ENCODE peak calls at places on chromosomes 6 and 20, in ten cellular contexts. M, D, B, E, I, X, Q, W, L and J are unnamed samples. For H3K4me1 and H3K27me3, the result is how much of the 10 kb centered on the place peaks cover.

GRCh38 chr20:19802492-19803158 is 44.6 kb downstream of the RIN2 start:
- DNase-seq in M (no peak), D (peak), B (peak), E (no peak), I (no peak), X (no peak), Q (no peak), W (peak), L (no peak), J (no peak)

GRCh38 chr20:49727473-49727872 is 13.8 kb upstream of the B4GALT5 start:
- DNase-seq in M (no peak), D (no peak), B (no peak), E (no peak), I (no peak), X (no peak), Q (no peak), W (no peak), L (no peak), J (no peak)

GRCh38 chr6:157517601-157518359 is 136.8 kb downstream of the ZDHHC14 start:
- DNase-seq in M (no peak), D (no peak), B (no peak), E (no peak), I (no peak), X (no peak), Q (no peak), W (no peak), L (no peak), J (no peak)

GRCh38 chr6:158705386-158706126 is 55.7 kb downstream of the SYTL3 start:
- DNase-seq in M (no peak), D (no peak), B (no peak), E (no peak), I (no peak), X (no peak), Q (no peak), W (no peak), L (no peak), J (no peak)

GRCh38 chr20:52103469-52103910 is 88.1 kb downstream of the ZFP64 start:
- DNase-seq in M (no peak), D (no peak), B (no peak), E (no peak), I (no peak), X (peak), Q (no peak), W (peak), L (peak), J (no peak)

GRCh38 chr6:133394630-133395029 is 153.5 kb downstream of the EYA4 start:
- DNase-seq in M (no peak), D (no peak), B (no peak), E (no peak), I (no peak), X (no peak), Q (no peak), W (no peak), L (no peak), J (no peak)

GRCh38 chr20:38579921-38580320 is 1.1 kb upstream of the ADIG start:
- DNase-seq in M (no peak), D (no peak), B (no peak), E (no peak), I (no peak), X (no peak), Q (no peak), W (no peak), L (no peak), J (no peak)

GRCh38 chr6:147201885-147202515 is 2.2 kb upstream of the STXBP5 start:
- DNase-seq in M (no peak), D (no peak), B (peak), E (peak), I (no peak), X (no peak), Q (no peak), W (peak), L (no peak), J (peak)

GRCh38 chr6:165663736-165664552 is 903 bp upstream of the PDE10A start:
- DNase-seq in M (no peak), D (peak), B (no peak), E (peak), I (peak), X (peak), Q (no peak), W (peak), L (no peak), J (no peak)

GRCh38 chr6:70112686-70113570 is 190.0 kb downstream of the COL9A1 start:
- DNase-seq in M (no peak), D (no peak), B (no peak), E (no peak), I (no peak), X (no peak), Q (no peak), W (no peak), L (no peak), J (no peak)

GRCh38 chr6:14211596-14211961 is 94.0 kb downstream of the CD83 start:
- DNase-seq in M (no peak), D (peak), B (no peak), E (peak), I (peak), X (peak), Q (peak), W (peak), L (peak), J (peak)

GRCh38 chr6:136181858-136182257 is 68.3 kb downstream of the MTFR2 start:
- DNase-seq in M (no peak), D (peak), B (no peak), E (no peak), I (no peak), X (no peak), Q (no peak), W (no peak), L (no peak), J (no peak)

GRCh38 chr6:2857580-2858337 is 16.1 kb upstream of the SERPINB1 start:
- DNase-seq in M (peak), D (no peak), B (peak), E (peak), I (peak), X (no peak), Q (no peak), W (no peak), L (no peak), J (peak)

DNA sequence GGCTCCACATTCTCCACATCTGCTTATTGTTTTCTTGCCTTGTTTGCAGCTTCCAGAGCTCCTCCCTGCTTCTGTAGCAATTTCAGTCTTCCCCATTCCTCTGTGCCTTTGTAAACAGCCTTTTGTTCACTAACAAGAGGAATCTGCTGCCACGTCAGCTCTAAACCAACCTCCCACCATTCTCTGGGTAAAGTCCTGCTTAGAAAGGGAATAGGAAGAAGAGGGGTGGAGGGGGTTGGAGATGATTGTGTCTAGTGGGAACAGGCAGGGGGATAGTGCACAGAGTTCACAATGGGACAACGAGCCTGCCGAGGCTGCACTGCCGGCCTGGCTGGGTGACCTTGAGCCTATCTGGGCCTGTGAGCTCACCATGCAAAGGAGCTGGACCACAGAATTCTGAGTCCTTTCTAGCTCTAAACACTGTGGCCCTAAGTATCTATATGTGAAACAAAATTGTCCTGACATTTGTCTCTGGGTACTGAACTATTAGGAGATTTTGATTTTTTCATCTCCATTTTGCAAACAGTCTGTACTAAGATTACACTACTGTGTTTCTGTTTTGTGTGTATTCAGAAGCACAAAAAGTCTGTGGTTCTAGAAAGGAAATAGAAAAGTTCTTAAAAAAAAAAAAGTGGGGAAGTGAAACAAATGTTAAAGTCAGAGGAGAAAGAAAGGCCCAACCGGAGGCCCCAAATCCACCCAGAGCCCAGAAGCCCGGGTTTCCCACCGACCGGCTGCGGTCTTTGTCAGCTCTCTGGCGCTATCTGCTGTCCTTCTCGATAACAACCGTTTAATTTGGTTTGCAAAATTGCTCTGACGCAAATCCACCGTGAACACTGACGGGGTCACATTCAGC is 1.4 kb upstream of the PRND start:
- DNase-seq in M (peak), D (peak), B (peak), E (peak), I (peak), X (peak), Q (peak), W (peak), L (peak), J (peak)
- H3K4me3 ChIP-seq in M (no peak), D (no peak), B (no peak), E (no peak), I (no peak), X (no peak), Q (no peak), W (no peak), L (no peak), J (no peak)

GRCh38 chr6:44428682-44429081 is 41.2 kb downstream of the CDC5L start:
- DNase-seq in M (no peak), D (no peak), B (no peak), E (no peak), I (no peak), X (no peak), Q (no peak), W (peak), L (no peak), J (no peak)

GRCh38 chr6:44432227-44432626 is 44.7 kb downstream of the CDC5L start:
- DNase-seq in M (no peak), D (no peak), B (no peak), E (no peak), I (no peak), X (no peak), Q (no peak), W (no peak), L (no peak), J (no peak)

GRCh38 chr6:44432726-44433125 is 45.2 kb downstream of the CDC5L start:
- DNase-seq in M (no peak), D (no peak), B (no peak), E (no peak), I (no peak), X (no peak), Q (no peak), W (no peak), L (no peak), J (no peak)

GRCh38 chr6:44431118-44431725 is 43.7 kb downstream of the CDC5L start:
- DNase-seq in M (no peak), D (peak), B (peak), E (no peak), I (no peak), X (peak), Q (no peak), W (peak), L (no peak), J (peak)

DNA sequence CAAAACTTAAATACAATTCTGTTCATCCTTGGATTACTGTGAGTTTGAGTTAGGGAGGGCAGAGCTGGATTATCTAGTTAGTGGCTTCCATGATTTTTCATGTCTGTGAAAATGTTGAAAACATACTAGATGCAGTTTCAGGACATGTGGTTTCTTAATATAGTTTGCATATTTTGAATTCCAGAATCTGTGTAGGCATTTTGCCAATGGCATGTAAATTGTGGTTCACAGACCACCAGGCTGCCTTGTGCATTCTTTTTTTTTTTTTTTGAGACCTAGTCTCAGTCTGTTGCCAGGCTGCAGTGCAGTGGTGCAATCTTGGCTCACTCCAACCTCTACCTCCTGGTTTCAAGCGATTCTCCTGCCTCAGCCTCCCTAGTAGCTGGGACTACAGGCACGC is 42.8 kb downstream of the CDC5L start:
- DNase-seq in M (no peak), D (no peak), B (no peak), E (no peak), I (no peak), X (peak), Q (no peak), W (no peak), L (no peak), J (no peak)
- H3K4me1 ChIP-seq in M (under half), D (under half), B (under half), E (under half), I (under half), X (under half), Q (under half), W (under half), L (under half), J (under half)

GRCh38 chr6:15755555-15755954 is 92.7 kb upstream of the DTNBP1 start:
- DNase-seq in M (no peak), D (no peak), B (no peak), E (no peak), I (no peak), X (peak), Q (no peak), W (peak), L (no peak), J (no peak)

GRCh38 chr6:15751721-15752350 is 89.0 kb upstream of the DTNBP1 start:
- DNase-seq in M (no peak), D (no peak), B (no peak), E (no peak), I (no peak), X (no peak), Q (no peak), W (peak), L (no peak), J (no peak)

GRCh38 chr6:15752820-15753219 is 90.0 kb upstream of the DTNBP1 start:
- DNase-seq in M (no peak), D (peak), B (no peak), E (no peak), I (no peak), X (peak), Q (no peak), W (peak), L (no peak), J (peak)

GRCh38 chr6:15754035-15754705 is 91.3 kb upstream of the DTNBP1 start:
- DNase-seq in M (no peak), D (no peak), B (no peak), E (no peak), I (no peak), X (peak), Q (no peak), W (peak), L (no peak), J (peak)

DNA sequence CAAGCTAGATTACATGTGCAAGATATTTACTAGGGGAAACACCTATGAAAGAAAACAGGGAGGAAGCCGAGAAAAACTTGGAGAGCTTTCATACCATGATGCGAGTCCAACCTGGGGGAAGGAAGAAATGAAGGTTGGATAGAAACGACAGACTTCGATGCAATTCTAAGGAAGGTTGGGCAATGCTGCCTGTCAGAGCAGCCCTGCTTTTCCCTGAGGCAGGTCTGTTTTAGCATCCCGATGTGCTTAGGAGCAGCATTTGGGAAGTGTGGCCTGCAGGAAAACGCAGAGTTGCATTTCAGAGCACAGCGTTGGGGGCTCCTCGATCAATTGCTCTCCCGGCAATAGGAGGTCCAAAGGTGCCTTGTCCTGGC is 91.9 kb upstream of the DTNBP1 start:
- DNase-seq in M (no peak), D (no peak), B (no peak), E (no peak), I (no peak), X (no peak), Q (no peak), W (no peak), L (no peak), J (no peak)
- H3K27me3 ChIP-seq in M (under half), D (under half), B (under half), E (under half), I (under half), X (under half), Q (under half), W (under half), L (under half), J (under half)

GRCh38 chr20:14913896-14914295 is 576.5 kb upstream of the FLRT3 start:
- DNase-seq in M (no peak), D (no peak), B (no peak), E (no peak), I (no peak), X (no peak), Q (no peak), W (no peak), L (no peak), J (no peak)
- H3K4me3 ChIP-seq in M (no peak), D (no peak), B (no peak), E (no peak), I (no peak), X (no peak), Q (no peak), W (no peak), L (no peak), J (no peak)

DNA sequence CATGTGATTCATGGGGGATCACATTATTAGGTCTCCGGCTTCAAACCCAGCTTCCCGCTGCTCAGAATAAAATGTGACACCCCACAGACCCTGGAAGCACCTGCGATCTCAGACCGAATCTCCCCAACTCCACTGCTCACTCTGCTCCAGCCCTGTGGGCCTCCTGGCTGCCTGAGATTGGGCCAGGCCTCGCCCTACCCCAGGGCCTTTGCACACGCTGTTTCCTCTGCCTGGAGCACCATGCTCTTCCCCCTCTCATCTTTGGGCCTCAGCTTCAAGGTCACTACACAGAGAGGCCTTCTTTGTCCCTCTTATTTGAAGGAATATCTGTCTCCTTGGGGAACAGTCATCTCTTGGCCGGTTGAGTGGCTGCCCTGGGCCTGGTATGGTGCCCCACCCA is 48.8 kb downstream of the RBM38 start:
- DNase-seq in M (no peak), D (no peak), B (no peak), E (no peak), I (no peak), X (no peak), Q (no peak), W (no peak), L (no peak), J (no peak)
- H3K4me1 ChIP-seq in M (under half), D (half or more), B (half or more), E (under half), I (under half), X (under half), Q (under half), W (under half), L (under half), J (under half)

GRCh38 chr20:64091340-64091739 is 7.1 kb upstream of the LKAAEAR1 start:
- DNase-seq in M (no peak), D (no peak), B (no peak), E (no peak), I (no peak), X (no peak), Q (no peak), W (no peak), L (no peak), J (no peak)
- H3K27me3 ChIP-seq in M (under half), D (under half), B (under half), E (under half), I (under half), X (under half), Q (under half), W (under half), L (under half), J (under half)

DNA sequence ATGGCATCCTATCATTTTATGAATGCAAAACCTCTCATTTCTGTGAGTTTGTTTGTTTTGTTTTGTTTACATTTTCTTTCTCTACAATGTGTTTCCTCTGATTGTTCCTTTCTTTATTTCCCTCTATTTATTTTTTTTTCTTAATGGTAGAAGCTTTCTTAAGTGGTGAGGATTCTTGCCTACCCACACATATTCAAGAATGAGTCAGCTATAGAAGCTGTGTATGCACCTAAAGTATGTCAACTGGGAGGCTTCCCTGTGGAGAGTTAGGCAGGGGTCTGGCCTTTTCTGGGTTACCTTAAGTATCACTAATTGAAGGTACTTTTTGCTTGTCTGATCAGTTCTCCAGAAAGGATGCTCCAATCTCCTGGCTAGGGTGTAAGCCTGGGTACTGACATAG is 354.0 kb downstream of the ESR1 start:
- DNase-seq in M (no peak), D (no peak), B (no peak), E (no peak), I (no peak), X (peak), Q (no peak), W (peak), L (no peak), J (no peak)
- H3K4me3 ChIP-seq in M (no peak), D (no peak), B (no peak), E (no peak), I (no peak), X (no peak), Q (no peak), W (no peak), L (no peak), J (no peak)

GRCh38 chr6:139153876-139154275 is 19.0 kb downstream of the HECA start:
- DNase-seq in M (no peak), D (no peak), B (no peak), E (no peak), I (no peak), X (peak), Q (no peak), W (peak), L (no peak), J (no peak)
- H3K4me1 ChIP-seq in M (half or more), D (under half), B (under half), E (half or more), I (half or more), X (under half), Q (half or more), W (under half), L (under half), J (under half)

GRCh38 chr6:29554764-29555163 is 4.8 kb downstream of the UBD start:
- DNase-seq in M (no peak), D (no peak), B (no peak), E (no peak), I (no peak), X (no peak), Q (no peak), W (no peak), L (no peak), J (no peak)
- H3K27me3 ChIP-seq in M (under half), D (half or more), B (under half), E (half or more), I (under half), X (under half), Q (under half), W (under half), L (under half), J (under half)

DNA sequence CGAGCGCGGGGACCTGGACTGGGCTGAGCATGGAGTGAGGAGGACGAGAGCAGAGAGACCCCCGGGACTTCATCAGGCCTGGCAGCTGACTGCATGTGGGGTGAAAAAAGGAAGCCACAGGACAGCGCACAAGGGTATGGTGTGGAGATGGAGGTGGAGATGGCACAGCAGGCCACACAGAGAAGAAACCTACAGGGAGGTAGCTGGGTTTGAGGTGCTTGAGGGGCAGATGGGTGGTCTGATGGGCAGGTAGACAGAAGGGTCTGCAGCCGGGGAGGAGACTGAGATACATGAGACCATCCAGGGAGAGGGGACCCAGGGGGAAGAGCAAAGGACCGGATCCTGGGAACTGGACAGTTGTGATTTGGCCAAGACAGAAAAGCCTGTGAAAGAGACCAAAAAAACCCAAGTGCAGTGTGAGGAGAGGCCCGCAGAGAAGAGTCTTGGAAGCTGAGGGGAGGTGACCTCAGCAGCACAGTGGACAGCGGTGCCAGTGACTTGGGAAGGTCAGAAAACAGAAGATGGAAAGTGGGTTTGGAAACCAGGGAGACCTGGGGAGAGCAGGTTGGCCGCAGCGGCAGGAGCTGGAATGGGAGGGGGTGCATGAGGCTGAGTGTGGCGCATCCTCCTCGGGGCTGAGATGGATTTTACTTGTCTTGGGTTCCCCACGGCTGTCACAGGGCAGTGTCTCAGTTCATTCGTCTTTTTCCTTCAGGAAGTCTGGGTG is 5.5 kb downstream of the HLA-DPB1 start:
- DNase-seq in M (no peak), D (no peak), B (no peak), E (no peak), I (no peak), X (no peak), Q (no peak), W (peak), L (no peak), J (no peak)
- H3K4me3 ChIP-seq in M (no peak), D (peak), B (peak), E (peak), I (peak), X (peak), Q (peak), W (peak), L (peak), J (no peak)